ENCODE peak calls at places on chromosomes 1 and 21, in four cellular contexts. One of them, this sample, is unnamed.

GRCh38 chr1:165315481-165315880 is 41.0 kb downstream of the LMX1A start:
- DNase-seq in neural progenitor cell: no peak
- DNase-seq in hepatocyte: no peak
- DNase-seq in osteoblast: no peak
- DNase-seq in this sample: no peak

GRCh38 chr1:245591346-245592082 is 436.7 kb downstream of the KIF26B start:
- DNase-seq in osteoblast: peak
- DNase-seq in hepatocyte: no peak
- DNase-seq in neural progenitor cell: no peak
- DNase-seq in this sample: no peak

GRCh38 chr1:52032785-52033131 is 852 bp downstream of the KTI12 start:
- DNase-seq in osteoblast: peak
- DNase-seq in neural progenitor cell: no peak
- DNase-seq in hepatocyte: peak
- DNase-seq in this sample: peak

GRCh38 chr1:5998906-5999301 is 6.7 kb upstream of the NPHP4 start:
- DNase-seq in neural progenitor cell: no peak
- DNase-seq in hepatocyte: no peak
- DNase-seq in osteoblast: no peak
- DNase-seq in this sample: no peak

GRCh38 chr1:147243228-147243685 is 773 bp downstream of the CHD1L start:
- DNase-seq in hepatocyte: peak
- DNase-seq in osteoblast: no peak
- DNase-seq in neural progenitor cell: peak
- DNase-seq in this sample: no peak

GRCh38 chr1:72282271-72282656 is at the start of gene NEGR1:
- DNase-seq in osteoblast: peak
- DNase-seq in neural progenitor cell: peak
- DNase-seq in hepatocyte: peak
- DNase-seq in this sample: peak

GRCh38 chr1:184937729-184938128 is 36.6 kb downstream of the NIBAN1 start:
- DNase-seq in hepatocyte: no peak
- DNase-seq in osteoblast: no peak
- DNase-seq in neural progenitor cell: no peak
- DNase-seq in this sample: no peak

GRCh38 chr1:187641907-187642306 is 813.2 kb downstream of the PLA2G4A start:
- DNase-seq in osteoblast: no peak
- DNase-seq in hepatocyte: peak
- DNase-seq in neural progenitor cell: peak
- DNase-seq in this sample: no peak

GRCh38 chr1:92663769-92664168 is 121.1 kb downstream of the EVI5 start:
- DNase-seq in osteoblast: no peak
- DNase-seq in hepatocyte: no peak
- DNase-seq in neural progenitor cell: no peak
- DNase-seq in this sample: no peak

GRCh38 chr1:1196431-1197187 is 9.8 kb downstream of the TNFRSF18 start:
- DNase-seq in osteoblast: peak
- DNase-seq in neural progenitor cell: no peak
- DNase-seq in hepatocyte: no peak
- DNase-seq in this sample: no peak

GRCh38 chr1:42335809-42336518 is 929 bp upstream of the FOXJ3 start:
- DNase-seq in neural progenitor cell: no peak
- DNase-seq in osteoblast: peak
- DNase-seq in hepatocyte: peak
- DNase-seq in this sample: peak

GRCh38 chr1:67599085-67599484 is 85.9 kb upstream of the GADD45A start:
- DNase-seq in osteoblast: peak
- DNase-seq in neural progenitor cell: no peak
- DNase-seq in hepatocyte: no peak
- DNase-seq in this sample: no peak

GRCh38 chr1:20708057-20708456 is 9.8 kb downstream of the KIF17 start:
- DNase-seq in neural progenitor cell: no peak
- DNase-seq in hepatocyte: no peak
- DNase-seq in osteoblast: no peak
- DNase-seq in this sample: no peak

GRCh38 chr1:46613661-46614603 is 2.7 kb downstream of the MOB3C start:
- DNase-seq in hepatocyte: peak
- DNase-seq in neural progenitor cell: peak
- DNase-seq in osteoblast: peak
- DNase-seq in this sample: peak

GRCh38 chr1:160169553-160170399 is 18.4 kb downstream of the ATP1A4 start:
- DNase-seq in osteoblast: no peak
- DNase-seq in neural progenitor cell: peak
- DNase-seq in hepatocyte: no peak
- DNase-seq in this sample: no peak

GRCh38 chr1:54493608-54494007 is 54.4 kb upstream of the ACOT11 start:
- DNase-seq in osteoblast: peak
- DNase-seq in hepatocyte: no peak
- DNase-seq in neural progenitor cell: no peak
- DNase-seq in this sample: peak

GRCh38 chr21:29295066-29295650 is 3.6 kb upstream of the BACH1 start:
- DNase-seq in neural progenitor cell: no peak
- DNase-seq in osteoblast: no peak
- DNase-seq in hepatocyte: no peak
- DNase-seq in this sample: no peak

GRCh38 chr1:32339363-32339978 is 3.4 kb upstream of the MARCKSL1 start:
- DNase-seq in osteoblast: no peak
- DNase-seq in hepatocyte: no peak
- DNase-seq in neural progenitor cell: no peak
- DNase-seq in this sample: peak

GRCh38 chr1:200665851-200666250 is 3.9 kb downstream of the DDX59 start:
- DNase-seq in neural progenitor cell: no peak
- DNase-seq in hepatocyte: no peak
- DNase-seq in osteoblast: no peak
- DNase-seq in this sample: no peak
- H3K4me2 ChIP-seq in neural progenitor cell: no peak
- H3K4me2 ChIP-seq in hepatocyte: no peak
- H3K4me2 ChIP-seq in osteoblast: no peak
- H3K4me2 ChIP-seq in this sample: no peak

DNA sequence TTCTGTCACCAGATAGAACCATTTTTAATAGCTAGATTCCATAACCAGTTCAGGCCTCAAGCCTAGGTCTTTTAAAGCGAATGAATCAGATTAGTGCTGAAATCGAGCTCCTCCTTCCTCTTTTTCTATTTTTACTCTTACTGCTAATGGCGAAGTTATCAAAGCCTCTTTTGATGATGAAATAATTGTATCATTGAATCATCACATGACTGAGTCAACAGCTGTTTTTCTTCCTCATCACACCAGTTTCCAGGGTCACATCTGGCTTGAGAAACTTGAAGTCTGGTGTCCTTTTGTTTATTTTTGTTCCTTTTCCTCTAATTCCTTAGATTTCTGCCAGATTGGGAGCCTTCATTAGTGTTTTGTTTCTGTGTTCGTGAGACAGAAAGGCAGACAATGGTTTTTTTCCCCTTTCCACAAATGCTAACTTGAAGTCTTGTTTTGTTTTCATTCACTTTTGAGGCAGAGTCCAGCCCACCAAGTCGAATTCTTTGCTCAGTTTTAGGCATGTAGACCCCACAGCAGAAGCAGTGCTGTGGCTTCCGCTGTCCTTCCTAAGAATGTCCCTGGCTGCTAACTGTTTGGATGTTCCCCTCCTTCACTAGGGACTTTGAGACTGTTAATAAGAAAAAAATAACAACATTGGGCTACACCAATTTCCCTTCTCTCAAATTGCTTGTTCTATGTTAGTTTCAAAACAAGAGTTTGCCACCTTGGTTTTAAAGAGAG is 51.9 kb upstream of the FMOD start:
- DNase-seq in osteoblast: no peak
- DNase-seq in hepatocyte: no peak
- DNase-seq in neural progenitor cell: no peak
- DNase-seq in this sample: no peak
- H3K4me2 ChIP-seq in osteoblast: peak
- H3K4me2 ChIP-seq in hepatocyte: no peak
- H3K4me2 ChIP-seq in neural progenitor cell: no peak
- H3K4me2 ChIP-seq in this sample: no peak

GRCh38 chr1:3903141-3904005 is 3.3 kb upstream of the C1orf174 start:
- DNase-seq in hepatocyte: no peak
- DNase-seq in neural progenitor cell: no peak
- DNase-seq in osteoblast: peak
- DNase-seq in this sample: no peak

GRCh38 chr1:3904006-3904842 is 4.2 kb upstream of the C1orf174 start:
- DNase-seq in hepatocyte: no peak
- DNase-seq in neural progenitor cell: no peak
- DNase-seq in osteoblast: peak
- DNase-seq in this sample: no peak

GRCh38 chr1:3900969-3901529 is 977 bp upstream of the C1orf174 start:
- DNase-seq in neural progenitor cell: peak
- DNase-seq in osteoblast: peak
- DNase-seq in hepatocyte: peak
- DNase-seq in this sample: peak

GRCh38 chr1:3902111-3902511 is 2.0 kb upstream of the C1orf174 start:
- DNase-seq in neural progenitor cell: no peak
- DNase-seq in osteoblast: peak
- DNase-seq in hepatocyte: no peak
- DNase-seq in this sample: no peak

GRCh38 chr1:3902546-3902945 is 2.5 kb upstream of the C1orf174 start:
- DNase-seq in hepatocyte: no peak
- DNase-seq in osteoblast: peak
- DNase-seq in neural progenitor cell: no peak
- DNase-seq in this sample: no peak
- H3K4me2 ChIP-seq in hepatocyte: no peak
- H3K4me2 ChIP-seq in osteoblast: no peak
- H3K4me2 ChIP-seq in neural progenitor cell: no peak
- H3K4me2 ChIP-seq in this sample: no peak

GRCh38 chr1:63740432-63740831 is 33.4 kb upstream of the ROR1 start:
- DNase-seq in osteoblast: no peak
- DNase-seq in hepatocyte: no peak
- DNase-seq in neural progenitor cell: no peak
- DNase-seq in this sample: no peak

GRCh38 chr1:63752176-63752575 is 21.6 kb upstream of the ROR1 start:
- DNase-seq in hepatocyte: no peak
- DNase-seq in osteoblast: no peak
- DNase-seq in neural progenitor cell: no peak
- DNase-seq in this sample: no peak

GRCh38 chr1:63747445-63747844 is 26.4 kb upstream of the ROR1 start:
- DNase-seq in neural progenitor cell: no peak
- DNase-seq in osteoblast: no peak
- DNase-seq in hepatocyte: no peak
- DNase-seq in this sample: no peak

GRCh38 chr1:63742526-63742925 is 31.3 kb upstream of the ROR1 start:
- DNase-seq in osteoblast: no peak
- DNase-seq in hepatocyte: no peak
- DNase-seq in neural progenitor cell: no peak
- DNase-seq in this sample: no peak

DNA sequence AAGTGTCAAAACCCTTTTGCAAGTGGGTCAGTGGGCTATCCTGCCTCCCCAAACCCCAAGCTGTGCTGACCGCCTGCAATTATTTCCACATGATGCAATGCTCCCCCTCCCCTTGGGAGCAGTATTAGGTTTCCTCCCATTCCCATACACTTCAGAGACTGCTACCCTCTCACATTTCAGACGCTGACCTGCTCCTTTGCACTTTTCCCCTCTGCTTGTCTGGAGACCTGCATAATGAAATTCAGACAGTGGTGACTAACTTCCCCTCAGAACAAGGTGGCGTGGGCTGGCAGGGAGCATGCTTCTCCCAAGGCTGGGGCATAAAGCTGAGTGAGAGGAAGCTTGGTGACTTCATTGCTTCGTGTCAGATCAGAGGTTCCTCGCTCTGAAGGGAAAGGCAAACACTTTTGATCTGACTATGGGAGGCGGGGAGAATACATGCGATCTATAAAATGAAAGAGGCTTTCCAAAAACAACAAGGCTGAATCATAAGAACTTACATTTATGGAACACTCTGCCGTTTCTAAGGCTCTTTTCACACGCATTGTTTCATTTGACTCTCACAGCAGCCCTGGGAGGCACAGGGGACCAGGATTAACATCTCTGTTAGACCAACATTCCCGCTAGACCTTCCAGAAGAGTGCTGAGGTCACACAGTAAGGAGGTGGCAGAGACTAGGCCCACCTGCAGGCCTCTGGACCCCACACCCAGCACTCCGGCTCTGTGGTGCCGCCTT is 27.5 kb upstream of the ROR1 start:
- DNase-seq in neural progenitor cell: peak
- DNase-seq in hepatocyte: peak
- DNase-seq in osteoblast: peak
- DNase-seq in this sample: peak
- H3K4me2 ChIP-seq in neural progenitor cell: peak
- H3K4me2 ChIP-seq in hepatocyte: no peak
- H3K4me2 ChIP-seq in osteoblast: peak
- H3K4me2 ChIP-seq in this sample: peak

GRCh38 chr1:55584521-55585401 is 369.6 kb upstream of the USP24 start:
- DNase-seq in neural progenitor cell: peak
- DNase-seq in osteoblast: no peak
- DNase-seq in hepatocyte: peak
- DNase-seq in this sample: peak

GRCh38 chr1:55579332-55579996 is 364.3 kb upstream of the USP24 start:
- DNase-seq in hepatocyte: no peak
- DNase-seq in osteoblast: peak
- DNase-seq in neural progenitor cell: no peak
- DNase-seq in this sample: no peak

GRCh38 chr1:55585402-55585792 is 370.2 kb upstream of the USP24 start:
- DNase-seq in hepatocyte: no peak
- DNase-seq in neural progenitor cell: no peak
- DNase-seq in osteoblast: no peak
- DNase-seq in this sample: no peak

GRCh38 chr1:55582078-55582477 is 366.9 kb upstream of the USP24 start:
- DNase-seq in hepatocyte: no peak
- DNase-seq in neural progenitor cell: no peak
- DNase-seq in osteoblast: no peak
- DNase-seq in this sample: no peak

GRCh38 chr1:55580845-55581332 is 365.7 kb upstream of the USP24 start:
- DNase-seq in neural progenitor cell: no peak
- DNase-seq in hepatocyte: peak
- DNase-seq in osteoblast: peak
- DNase-seq in this sample: peak
- H3K4me2 ChIP-seq in neural progenitor cell: no peak
- H3K4me2 ChIP-seq in hepatocyte: no peak
- H3K4me2 ChIP-seq in osteoblast: peak
- H3K4me2 ChIP-seq in this sample: no peak

This sample was measured in PC-3.